ENCODE peak calls at places on chromosomes 2 and 18, in ten cellular contexts. R is HCEC 1CT; E is heart right ventricle; U is H54; Z is Kasumi-1; G is GM12865; D is CD8-positive, alpha-beta memory T cell; V is iris pigment epithelial cell; C is ovary; J is naive thymus-derived CD8-positive, alpha-beta T cell. L is an unnamed sample.

GRCh38 chr2:179769323-179769722 is 92.1 kb downstream of the ZNF385B start:
- DNase-seq in D (no peak), E (no peak), C (no peak), Z (no peak), J (no peak), G (no peak), U (no peak), R (no peak), V (no peak), L (no peak)

GRCh38 chr2:241227635-241227993 is 39.1 kb downstream of the ANO7 start:
- DNase-seq in D (no peak), R (no peak), G (no peak), V (no peak), J (no peak), Z (no peak), C (no peak), E (no peak), U (no peak), L (no peak)

GRCh38 chr2:104563398-104564024 is 290.4 kb upstream of the POU3F3 start:
- DNase-seq in J (no peak), R (no peak), D (no peak), V (no peak), E (no peak), G (no peak), C (no peak), U (no peak), Z (no peak), L (no peak)

GRCh38 chr2:136441979-136442378 is 323.4 kb upstream of the THSD7B start:
- DNase-seq in U (no peak), J (no peak), R (no peak), C (no peak), Z (no peak), D (no peak), E (no peak), G (no peak), V (no peak), L (no peak)

GRCh38 chr2:240289701-240290431 is 145.6 kb upstream of the GPC1 start:
- DNase-seq in R (no peak), D (no peak), J (no peak), E (no peak), G (no peak), C (no peak), Z (no peak), V (no peak), U (no peak), L (no peak)

GRCh38 chr2:776517-776916 is 99.3 kb upstream of the TMEM18 start:
- DNase-seq in R (no peak), J (no peak), U (no peak), D (no peak), G (no peak), V (no peak), E (no peak), C (no peak), Z (no peak), L (no peak)

GRCh38 chr18:73144030-73144429 is 276.2 kb upstream of the NETO1 start:
- DNase-seq in J (no peak), U (no peak), R (no peak), E (no peak), D (no peak), G (no peak), Z (no peak), V (no peak), C (no peak), L (no peak)

GRCh38 chr2:55099878-55100820 is 49.9 kb upstream of the RTN4 start:
- DNase-seq in Z (peak), G (no peak), U (no peak), V (peak), C (no peak), D (no peak), J (no peak), R (peak), E (no peak), L (peak)

GRCh38 chr18:10912790-10913560 is 236.4 kb downstream of the PIEZO2 start:
- DNase-seq in E (peak), U (no peak), Z (no peak), D (no peak), C (peak), R (no peak), J (no peak), G (no peak), V (peak), L (no peak)

GRCh38 chr2:147713349-147713748 is 131.5 kb upstream of the ACVR2A start:
- DNase-seq in D (no peak), U (no peak), J (no peak), E (no peak), R (no peak), V (no peak), Z (no peak), C (no peak), G (no peak), L (no peak)

GRCh38 chr2:74566423-74567085 is 12.0 kb downstream of the DOK1 start:
- DNase-seq in R (peak), J (no peak), U (no peak), G (peak), V (peak), C (no peak), D (no peak), E (no peak), Z (no peak), L (peak)

GRCh38 chr2:100589527-100589926 is 26.7 kb downstream of the PDCL3 start:
- DNase-seq in C (no peak), U (no peak), G (no peak), D (no peak), R (no peak), E (no peak), J (no peak), Z (no peak), V (no peak), L (no peak)

GRCh38 chr2:175605989-175606841 is 395.9 kb downstream of the LNPK start:
- DNase-seq in D (no peak), G (no peak), C (no peak), Z (no peak), E (no peak), U (no peak), R (no peak), V (peak), J (no peak), L (peak)

GRCh38 chr18:2351126-2351850 is 220.0 kb downstream of the METTL4 start:
- DNase-seq in U (no peak), G (no peak), E (no peak), R (no peak), C (no peak), J (no peak), V (no peak), Z (no peak), D (no peak), L (no peak)

GRCh38 chr18:35369126-35369525 is 8.0 kb downstream of the ZNF396 start:
- DNase-seq in U (no peak), Z (no peak), G (no peak), J (no peak), C (no peak), E (no peak), R (no peak), D (no peak), V (no peak), L (no peak)